ENCODE peak calls at places on chromosomes 11 and 22, in four cellular contexts. F is NCI-H510A treated with DMSO at 0.1 percent for 48 hours, I is head of caudate nucleus, V is G401. R is an unnamed sample.

GRCh38 chr11:7604331-7604973 is 68.8 kb downstream of the CYB5R2 start:
- DNase-seq in V (no peak), I (no peak), F (no peak), R (no peak)

GRCh38 chr11:67609316-67609715 is 2.6 kb downstream of the NDUFV1 start:
- DNase-seq in F (no peak), V (no peak), I (no peak), R (no peak)

GRCh38 chr22:36002084-36002483 is 26.5 kb downstream of the RBFOX2 start:
- DNase-seq in I (no peak), F (no peak), V (no peak), R (no peak)

GRCh38 chr11:6248248-6248647 is 9.4 kb downstream of the CNGA4 start:
- DNase-seq in F (no peak), V (no peak), I (no peak), R (no peak)

GRCh38 chr22:32333769-32334639 is 23.7 kb upstream of the RFPL3 start:
- DNase-seq in F (no peak), V (no peak), I (no peak), R (no peak)

GRCh38 chr11:134754196-134754822 is 342.3 kb upstream of the B3GAT1 start:
- DNase-seq in V (no peak), F (no peak), I (no peak), R (no peak)

GRCh38 chr22:17924735-17925727 is 99.3 kb downstream of the MICAL3 start:
- DNase-seq in F (no peak), V (peak; percentile 62), I (no peak), R (peak; percentile 53)

GRCh38 chr11:104151404-104152204 is 12.3 kb downstream of the PDGFD start:
- DNase-seq in V (no peak), F (no peak), I (no peak), R (no peak)

GRCh38 chr11:113705871-113706654 is at the start of gene TMPRSS5:
- DNase-seq in F (no peak), V (peak; percentile 53), I (peak; percentile 81), R (peak; percentile 38)

GRCh38 chr11:116981216-116981887 is 116.9 kb downstream of the SIK3 start:
- DNase-seq in V (no peak), F (no peak), I (no peak), R (no peak)

GRCh38 chr11:45949992-45950407 is 27.5 kb downstream of the LARGE2 start:
- DNase-seq in I (no peak), F (no peak), V (no peak), R (peak; percentile 7)

GRCh38 chr22:30541979-30542810 is 4.3 kb downstream of the SEC14L6 start:
- DNase-seq in I (no peak), F (no peak), V (no peak), R (no peak)

GRCh38 chr11:76445122-76446084 is 585 bp downstream of the EMSY start:
- DNase-seq in I (peak; percentile 70), F (peak; percentile 91), V (peak; percentile 76), R (peak; percentile 83)

GRCh38 chr11:47408598-47409439 is 429 bp downstream of the SLC39A13 start:
- DNase-seq in F (no peak), V (peak; percentile 67), I (peak; percentile 34), R (peak; percentile 61)

GRCh38 chr11:37914859-37915258 is 1316.8 kb upstream of the RAG2 start:
- DNase-seq in V (no peak), I (no peak), F (no peak), R (no peak)

GRCh38 chr11:95363710-95364109 is 132.7 kb upstream of the SESN3 start:
- DNase-seq in V (no peak), F (no peak), I (no peak), R (no peak)

GRCh38 chr22:19516378-19517170 is 7.6 kb downstream of the CLDN5 start:
- DNase-seq in F (no peak), I (no peak), V (no peak), R (no peak)

GRCh38 chr11:5366856-5367255 is 15.5 kb downstream of the OR51B6 start:
- DNase-seq in V (no peak), F (no peak), I (no peak), R (no peak)

GRCh38 chr11:120331301-120331966 is 4.8 kb upstream of the ARHGEF12 start:
- DNase-seq in F (no peak), I (no peak), V (no peak), R (no peak)

GRCh38 chr11:23569134-23569533 is 708.9 kb upstream of the CCDC179 start:
- DNase-seq in F (no peak), V (no peak), I (no peak), R (no peak)

GRCh38 chr11:69431893-69432738 is 49.3 kb upstream of the LINC01488 start:
- DNase-seq in F (no peak), I (no peak), V (no peak), R (no peak)

GRCh38 chr11:82719316-82719715 is 14.3 kb downstream of the FAM181B start:
- DNase-seq in F (no peak), I (peak; percentile 52), V (peak; percentile 9), R (no peak)

GRCh38 chr11:3218483-3219280 is at the start of gene MRGPRG:
- DNase-seq in F (no peak), V (no peak), I (no peak), R (no peak)

GRCh38 chr11:27786864-27787263 is 86.6 kb upstream of the BDNF start:
- DNase-seq in V (no peak), F (no peak), I (no peak), R (no peak)

GRCh38 chr11:124717786-124718634 is 21.7 kb upstream of the NRGN start:
- DNase-seq in F (no peak), I (no peak), V (peak; percentile 26), R (peak; percentile 12)

GRCh38 chr11:882593-882992 is 28.0 kb downstream of the CHID1 start:
- DNase-seq in V (no peak), I (no peak), F (no peak), R (no peak)

GRCh38 chr11:70048279-70049024 is 29.7 kb upstream of the ANO1 start:
- DNase-seq in F (no peak), V (no peak), I (no peak), R (peak; percentile 2)

GRCh38 chr11:123302751-123303195 is 107.7 kb upstream of the CLMP start:
- DNase-seq in F (no peak), V (no peak), I (peak; percentile 55), R (no peak)

GRCh38 chr11:60950933-60951610 is 904 bp downstream of the SLC15A3 start:
- DNase-seq in F (no peak), I (no peak), V (no peak), R (no peak)

GRCh38 chr11:115555336-115556090 is 51.3 kb upstream of the CADM1 start:
- DNase-seq in I (no peak), F (no peak), V (no peak), R (no peak)

GRCh38 chr22:25962711-25963110 is 206.6 kb upstream of the SEZ6L start:
- DNase-seq in I (no peak), V (no peak), F (no peak), R (no peak)

GRCh38 chr11:117657801-117658200 is 139.2 kb downstream of the DSCAML1 start:
- DNase-seq in F (peak; percentile 67), V (peak; percentile 96), I (peak; percentile 71), R (peak; percentile 94)

GRCh38 chr11:101127699-101128570 is 1.7 kb downstream of the PGR start:
- DNase-seq in I (no peak), V (no peak), F (no peak), R (no peak)

GRCh38 chr11:35304900-35305299 is 114.5 kb downstream of the SLC1A2 start:
- DNase-seq in V (no peak), I (no peak), F (no peak), R (no peak)

GRCh38 chr22:41445171-41446056 is 1.2 kb downstream of the TOB2 start:
- DNase-seq in V (peak; percentile 62), I (peak; percentile 28), F (peak; percentile 30), R (peak; percentile 62)

GRCh38 chr11:115644846-115645245 is 140.6 kb upstream of the CADM1 start:
- DNase-seq in F (no peak), I (no peak), V (no peak), R (no peak)

R was measured in cerebellar cortex.